ENCODE peak calls at places on chromosomes 13 and 19, in five cellular contexts. S is spleen, N is suprapubic skin, C is K562, A is SK-N-MC. U is an unnamed sample.

GRCh38 chr13:73096173-73097117 is 37.6 kb downstream of the KLF5 start:
- DNase-seq in A (no peak), C (no peak), S (no peak), N (no peak), U (no peak)

GRCh38 chr13:105139380-105140285 is 1395.8 kb downstream of the EFNB2 start:
- DNase-seq in N (peak; percentile 57), C (no peak), A (no peak), S (peak; percentile 84), U (peak; percentile 29)

GRCh38 chr13:27943951-27944350 is 24.2 kb downstream of the PDX1 start:
- DNase-seq in A (no peak), N (no peak), C (no peak), S (no peak), U (no peak)

GRCh38 chr13:112182831-112183543 is 116.0 kb downstream of the SOX1 start:
- DNase-seq in A (no peak), C (no peak), S (no peak), N (no peak), U (no peak)

GRCh38 chr13:38577048-38577447 is 109.8 kb upstream of the FREM2 start:
- DNase-seq in N (no peak), S (no peak), C (peak; percentile 1), A (no peak), U (no peak)

GRCh38 chr13:26983533-26984315 is 187.9 kb downstream of the USP12 start:
- DNase-seq in C (no peak), S (no peak), N (no peak), A (no peak), U (no peak)

GRCh38 chr19:44576843-44577565 is 36.4 kb upstream of the IGSF23 start:
- DNase-seq in C (peak; percentile 66), A (no peak), N (no peak), S (no peak), U (peak; percentile 43)

GRCh38 chr19:13541554-13541953 is 35.3 kb upstream of the CACNA1A start:
- DNase-seq in S (no peak), N (no peak), A (no peak), C (no peak), U (no peak)

GRCh38 chr13:37442996-37443395 is 155.6 kb downstream of the POSTN start:
- DNase-seq in N (no peak), A (no peak), C (no peak), S (no peak), U (no peak)

GRCh38 chr19:18223860-18224524 is 2.2 kb downstream of the PDE4C start:
- DNase-seq in A (no peak), C (peak; percentile 96), S (peak; percentile 85), N (peak; percentile 78), U (peak; percentile 18)

GRCh38 chr19:10288662-10289166 is 1.0 kb upstream of the ICAM5 start:
- DNase-seq in A (peak; percentile 39), C (peak; percentile 97), S (no peak), N (no peak), U (no peak)
- TF ChIP-seq POLR2AphosphoS5 in A (no peak), C (peak; percentile 68), S (no peak), N (no peak), U (no peak)

GRCh38 chr19:7979011-7979410 is 26.4 kb downstream of the ELAVL1 start:
- DNase-seq in N (no peak), S (peak; percentile 41), C (no peak), A (no peak), U (no peak)
- H3K4me3 ChIP-seq in N (no peak overlapping the region), S (no peak overlapping the region), C (no peak overlapping the region), A (no peak overlapping the region), U (no peak overlapping the region)

GRCh38 chr19:30778961-30779690 is 406.9 kb downstream of the ZNF536 start:
- DNase-seq in N (no peak), A (no peak), C (no peak), S (no peak), U (no peak)

GRCh38 chr19:30780032-30780431 is 407.8 kb downstream of the ZNF536 start:
- DNase-seq in A (peak; percentile 100), C (no peak), S (no peak), N (no peak), U (no peak)

GRCh38 chr19:30781519-30781918 is 409.3 kb downstream of the ZNF536 start:
- DNase-seq in C (no peak), N (peak; percentile 86), A (peak; percentile 81), S (no peak), U (no peak)

GRCh38 chr19:30780456-30780855 is 408.3 kb downstream of the ZNF536 start:
- DNase-seq in C (no peak), S (no peak), A (no peak), N (no peak), U (no peak)

GRCh38 chr19:30781047-30781446 is 408.9 kb downstream of the ZNF536 start:
- DNase-seq in C (no peak), N (no peak), S (no peak), A (no peak), U (no peak)
- H3K9me3 ChIP-seq in C (no peaks in the 10 kb centered on the region), N (no peaks in the 10 kb centered on the region), S (no peaks in the 10 kb centered on the region), A (no peaks in the 10 kb centered on the region), U (peaks cover 6% of the 10 kb centered on the region)

GRCh38 chr19:6828698-6829633 is 56.5 kb downstream of the VAV1 start:
- DNase-seq in S (no peak), A (no peak), N (no peak), C (peak; percentile 87), U (no peak)
- TF ChIP-seq POLR2AphosphoS5 in S (no peak), A (no peak), N (no peak), C (no peak), U (no peak)

GRCh38 chr19:45779231-45780145 is 2.8 kb downstream of the DMPK start:
- DNase-seq in C (peak; percentile 96), S (peak; percentile 92), N (peak; percentile 94), A (peak; percentile 61), U (peak; percentile 84)
- H3K4me3 ChIP-seq in C (peak overlapping the region; percentile 44), S (peak overlapping the region; percentile 29), N (peak overlapping the region; percentile 43), A (peak overlapping the region; percentile 79), U (no peak overlapping the region)

DNA sequence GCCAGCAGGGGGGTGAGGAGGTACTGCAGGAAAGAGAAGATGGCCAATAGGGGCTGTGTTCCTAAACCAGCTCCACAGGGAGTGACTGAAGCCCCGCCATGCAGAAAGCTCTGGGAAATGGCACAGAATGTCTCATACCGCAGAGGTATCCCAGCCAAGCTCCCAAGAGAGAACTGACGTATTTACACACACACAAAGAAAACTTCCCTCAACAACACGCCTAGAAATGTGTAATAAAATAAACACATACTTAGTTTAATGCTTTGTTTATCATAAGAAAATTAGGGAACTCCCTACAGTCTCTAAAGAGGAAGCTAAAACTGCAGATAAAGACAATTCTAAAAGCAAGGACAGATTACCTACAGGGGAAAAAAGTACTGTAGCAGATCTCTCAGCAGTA is 40.0 kb downstream of the ESD start:
- DNase-seq in A (no peak), N (no peak), C (no peak), S (no peak), U (no peak)
- H3K9me3 ChIP-seq in A (no peaks in the 10 kb centered on the region), N (no peaks in the 10 kb centered on the region), C (no peaks in the 10 kb centered on the region), S (no peaks in the 10 kb centered on the region), U (no peaks in the 10 kb centered on the region)

GRCh38 chr19:4910594-4911273 is 1.4 kb downstream of the UHRF1 start:
- DNase-seq in S (no peak), C (peak; percentile 73), A (no peak), N (no peak), U (peak; percentile 40)
- TF ChIP-seq POLR2AphosphoS5 in S (no peak), C (no peak), A (no peak), N (no peak), U (peak; percentile 58)

U was measured in endothelial cell of umbilical vein.